ENCODE peak calls at places on chromosomes 16 and 17, in four cellular contexts. O is WTC11, T is K562, H is GM12878. J is an unnamed sample.

GRCh38 chr17:51352798-51353197 is 92.5 kb downstream of the UTP18 start:
- DNase-seq in O (no peak), T (no peak), H (no peak), J (no peak)

GRCh38 chr16:71552698-71553503 is 24.0 kb downstream of the TAT start:
- DNase-seq in O (no peak), T (peak), H (no peak), J (no peak)

GRCh38 chr17:17944253-17944652 is 27.9 kb downstream of the TOM1L2 start:
- DNase-seq in O (no peak), T (no peak), H (no peak), J (no peak)

GRCh38 chr17:2595200-2595599 is 1.7 kb downstream of the PAFAH1B1 start:
- DNase-seq in O (no peak), T (no peak), H (no peak), J (no peak)

GRCh38 chr16:3187798-3188674 is at the start of gene OR1F1:
- DNase-seq in O (peak), T (peak), H (no peak), J (peak)

GRCh38 chr16:17921357-17921978 is 415.1 kb downstream of the NPIPA8 start:
- DNase-seq in O (peak), T (peak), H (no peak), J (peak)

GRCh38 chr16:10862432-10862831 is 14.6 kb upstream of the CIITA start:
- DNase-seq in O (no peak), T (no peak), H (no peak), J (no peak)

GRCh38 chr16:82653550-82654511 is 27.1 kb downstream of the CDH13 start:
- DNase-seq in O (no peak), T (peak), H (peak), J (no peak)

GRCh38 chr17:61221597-61222471 is 177.8 kb upstream of the TBX2 start:
- DNase-seq in O (no peak), T (no peak), H (no peak), J (no peak)

GRCh38 chr17:44345497-44346026 is 460 bp downstream of the GRN start:
- DNase-seq in O (peak), T (peak), H (no peak), J (peak)

GRCh38 chr17:2064980-2065785 is 10.3 kb downstream of the HIC1 start:
- DNase-seq in O (peak), T (peak), H (no peak), J (peak)

GRCh38 chr17:46875849-46876352 is 24.5 kb downstream of the WNT9B start:
- DNase-seq in O (no peak), T (no peak), H (no peak), J (no peak)

GRCh38 chr17:40298726-40299125 is 10.3 kb upstream of the RARA start:
- DNase-seq in O (no peak), T (no peak), H (no peak), J (no peak)

GRCh38 chr16:85479972-85480726 is 133.0 kb upstream of the GSE1 start:
- DNase-seq in O (peak), T (no peak), H (no peak), J (no peak)
- TF ChIP-seq USF1 in O (no peak), T (no peak), H (peak), J (no peak)

GRCh38 chr17:42458497-42459255 is at the start of gene ATP6V0A1:
- DNase-seq in O (peak), T (peak), H (peak), J (peak)

GRCh38 chr17:42459983-42460300 is 1.3 kb downstream of the ATP6V0A1 start:
- DNase-seq in O (no peak), T (peak), H (no peak), J (peak)

GRCh38 chr17:42457107-42457787 is 1.4 kb upstream of the ATP6V0A1 start:
- DNase-seq in O (no peak), T (peak), H (peak), J (no peak)

GRCh38 chr17:42460371-42460770 is 1.7 kb downstream of the ATP6V0A1 start:
- DNase-seq in O (no peak), T (no peak), H (no peak), J (no peak)

GRCh38 chr17:42459256-42459982 is 741 bp downstream of the ATP6V0A1 start:
- DNase-seq in O (peak), T (peak), H (no peak), J (peak)
- TF ChIP-seq USF1 in O (no peak), T (no peak), H (no peak), J (no peak)

GRCh38 chr17:59840908-59841666 is 51.7 kb downstream of the TUBD1 start:
- DNase-seq in O (no peak), T (peak), H (no peak), J (no peak)

GRCh38 chr17:59840329-59840907 is 52.3 kb downstream of the TUBD1 start:
- DNase-seq in O (peak), T (no peak), H (no peak), J (no peak)

GRCh38 chr17:59838196-59838911 is 54.4 kb downstream of the TUBD1 start:
- DNase-seq in O (no peak), T (peak), H (no peak), J (no peak)

GRCh38 chr17:59839646-59840328 is 53.0 kb downstream of the TUBD1 start:
- DNase-seq in O (no peak), T (peak), H (no peak), J (no peak)

DNA sequence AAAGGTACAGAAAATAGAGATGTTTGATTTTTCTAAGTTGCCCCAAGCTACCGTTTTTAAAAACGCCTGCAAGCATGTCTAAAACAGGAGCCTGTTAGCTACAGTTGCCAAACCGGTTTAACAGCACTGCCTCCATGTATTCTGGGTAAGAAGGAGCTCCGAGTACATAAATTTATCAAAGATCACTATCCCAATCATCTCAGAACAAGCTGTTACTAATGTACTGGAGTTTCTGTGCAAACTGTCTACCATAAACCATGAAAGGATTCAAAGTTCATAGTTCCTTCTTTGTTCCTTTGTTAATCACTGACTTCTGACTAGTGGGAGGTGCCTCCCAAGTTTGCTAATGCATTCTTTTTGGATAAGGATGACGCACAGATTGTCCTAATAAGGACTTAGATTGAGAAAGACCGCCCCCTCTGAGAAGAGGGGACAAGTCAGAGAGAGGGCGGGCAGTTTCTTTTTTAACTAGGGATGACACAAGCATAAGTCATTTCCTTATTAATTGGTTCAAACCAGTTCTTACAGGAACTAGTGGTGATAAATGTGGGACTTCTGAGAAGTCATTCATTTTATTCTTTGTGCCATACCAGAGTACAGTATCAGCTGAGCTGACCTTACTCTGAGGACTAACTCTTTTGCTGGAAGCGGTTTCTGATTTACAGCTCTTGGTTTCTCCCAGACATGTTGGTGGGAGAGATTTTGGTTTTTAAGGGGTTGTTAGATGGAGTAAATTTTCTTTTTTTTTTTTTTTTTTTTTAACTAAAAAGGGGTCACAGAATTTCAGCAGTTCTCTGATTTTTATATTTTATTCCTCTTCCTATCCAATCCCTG is 55.2 kb downstream of the TUBD1 start:
- DNase-seq in O (peak), T (peak), H (peak), J (no peak)
- TF ChIP-seq USF1 in O (no peak), T (no peak), H (no peak), J (no peak)

DNA sequence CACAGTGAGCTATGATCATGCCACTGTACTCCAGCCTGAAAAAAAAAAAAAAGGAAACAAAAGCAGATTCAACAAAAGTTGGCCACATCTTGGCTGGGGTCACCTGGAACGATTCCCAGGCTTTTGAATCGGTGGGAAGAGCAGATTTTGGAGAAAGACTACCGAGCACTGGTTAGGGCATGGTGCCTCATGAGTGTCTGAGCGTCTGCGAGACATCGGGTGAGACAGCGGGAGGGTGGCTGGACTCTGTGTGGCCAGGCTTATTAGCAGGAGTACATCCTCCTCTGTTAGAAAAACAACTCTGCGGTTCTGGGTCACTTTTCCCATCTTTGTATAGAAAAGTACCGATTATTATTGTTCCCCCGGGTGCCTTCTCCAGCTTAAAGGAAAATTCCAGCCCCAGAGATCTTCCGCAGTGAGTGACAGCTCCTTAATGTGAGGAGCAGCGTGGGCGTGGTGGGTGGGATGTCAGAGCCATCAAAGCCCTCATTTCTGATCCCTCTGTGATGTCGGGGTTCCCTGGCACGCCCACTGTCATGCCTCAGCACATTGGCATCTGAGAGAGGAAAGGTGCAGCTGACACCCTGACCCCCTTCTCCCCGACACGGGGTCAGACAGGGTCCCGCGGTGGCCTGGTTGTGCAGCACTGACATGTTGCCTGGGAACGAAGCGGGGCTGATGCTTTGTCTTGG is 6.9 kb downstream of the RGS9 start:
- DNase-seq in O (no peak), T (no peak), H (no peak), J (no peak)
- TF ChIP-seq USF1 in O (no peak), T (no peak), H (no peak), J (no peak)

J was measured in SK-N-SH.